ENCODE peak calls at places on chromosomes 2 and 18, in eight cellular contexts. H is hypothalamus; M is nucleus accumbens; G is T-helper 2 cell; P is effector CD8-positive, alpha-beta T cell; R is Right ventricle myocardium superior; C is fibroblast of the aortic adventitia; U is NCI-H2171 treated with DMSO at 0.1 percent for 48 hours. Z is an unnamed sample.

GRCh38 chr2:142748559-142749099 is 128.8 kb upstream of the KYNU start:
- DNase-seq in M (no peak), H (no peak), P (no peak), U (no peak), C (no peak), R (no peak), G (no peak), Z (no peak)

GRCh38 chr2:241882090-241882625 is 12.6 kb downstream of the RTP5 start:
- DNase-seq in G (peak; percentile 12), P (peak; percentile 70), C (no peak), R (peak; percentile 69), M (no peak), U (no peak), H (no peak), Z (peak; percentile 79)

GRCh38 chr2:9764153-9764778 is 79.0 kb upstream of the TAF1B start:
- DNase-seq in M (no peak), P (no peak), C (no peak), G (no peak), U (peak; percentile 15), R (no peak), H (no peak), Z (no peak)

GRCh38 chr2:48530033-48530804 is at the start of gene STON1:
- DNase-seq in G (no peak), U (no peak), M (no peak), C (peak; percentile 39), R (peak; percentile 70), P (no peak), H (no peak), Z (peak; percentile 24)

GRCh38 chr2:11750917-11751316 is 4.5 kb downstream of the LPIN1 start:
- DNase-seq in P (no peak), M (no peak), H (no peak), R (no peak), G (peak; percentile 64), U (no peak), C (no peak), Z (no peak)

GRCh38 chr2:230666446-230666845 is 46.2 kb upstream of the CAB39 start:
- DNase-seq in P (no peak), U (no peak), G (no peak), H (no peak), C (no peak), M (no peak), R (no peak), Z (no peak)

GRCh38 chr18:39958876-39959275 is 1996.2 kb upstream of the PIK3C3 start:
- DNase-seq in U (no peak), R (no peak), C (no peak), G (no peak), P (no peak), H (no peak), M (no peak), Z (no peak)

GRCh38 chr2:94861308-94862152 is 9.7 kb upstream of the TEKT4 start:
- DNase-seq in R (peak; percentile 32), G (no peak), H (no peak), P (no peak), M (no peak), U (no peak), C (no peak), Z (no peak)

GRCh38 chr2:208129804-208130712 is at the start of gene CRYGC:
- DNase-seq in U (no peak), G (no peak), R (no peak), M (no peak), C (no peak), P (no peak), H (no peak), Z (no peak)

GRCh38 chr18:23719634-23720201 is 30.5 kb downstream of the LAMA3 start:
- DNase-seq in R (no peak), G (no peak), C (peak; percentile 99), P (no peak), M (no peak), H (no peak), U (no peak), Z (no peak)

GRCh38 chr2:8827729-8828128 is 9.7 kb downstream of the KIDINS220 start:
- DNase-seq in P (no peak), M (no peak), U (no peak), H (no peak), G (no peak), C (no peak), R (no peak), Z (no peak)

GRCh38 chr18:8142932-8143331 is 466.3 kb upstream of the RAB12 start:
- DNase-seq in G (no peak), C (no peak), U (no peak), M (no peak), H (no peak), R (no peak), P (no peak), Z (no peak)

GRCh38 chr2:95297088-95297487 is at the start of gene KCNIP3:
- DNase-seq in R (no peak), H (no peak), C (no peak), U (peak; percentile 71), G (no peak), P (no peak), M (peak; percentile 57), Z (no peak)

GRCh38 chr2:49153231-49153630 is 1.1 kb downstream of the FSHR start:
- DNase-seq in C (no peak), G (no peak), M (no peak), P (no peak), R (no peak), H (no peak), U (no peak), Z (no peak)

GRCh38 chr2:158756976-158757375 is 38.1 kb upstream of the DAPL1 start:
- DNase-seq in G (no peak), C (no peak), M (no peak), P (no peak), R (no peak), U (peak; percentile 47), H (no peak), Z (no peak)

GRCh38 chr2:180980943-180981898 is 816 bp downstream of the UBE2E3 start:
- DNase-seq in C (peak; percentile 48), P (no peak), R (peak; percentile 44), H (no peak), U (peak; percentile 46), M (peak; percentile 46), G (peak; percentile 17), Z (no peak)

GRCh38 chr18:21218862-21219261 is 23.2 kb upstream of the GREB1L start:
- DNase-seq in C (no peak), P (no peak), G (no peak), H (no peak), U (no peak), R (no peak), M (no peak), Z (no peak)

Z was measured in memory B cell.